ENCODE peak calls at places on chromosomes 13 and 19, in seven cellular contexts. One of them, this sample, is unnamed.
A peak's percentile ranks its signal among the peaks of the same experiment; 100 is the strongest.

GRCh38 chr19:5880604-5881078 is 10.3 kb upstream of the FUT5 start:
- DNase-seq in endodermal cell: peak; percentile 73
- DNase-seq in CD4-positive, alpha-beta T cell: no peak
- DNase-seq in lower lobe of right lung: no peak
- DNase-seq in CD4-positive, alpha-beta memory T cell: no peak
- DNase-seq in tibial artery: no peak
- DNase-seq in IMR-90: peak; percentile 74
- DNase-seq in this sample: peak; percentile 68

GRCh38 chr13:79735228-79735627 is 254.3 kb downstream of the NDFIP2 start:
- DNase-seq in CD4-positive, alpha-beta memory T cell: no peak
- DNase-seq in tibial artery: no peak
- DNase-seq in CD4-positive, alpha-beta T cell: no peak
- DNase-seq in lower lobe of right lung: no peak
- DNase-seq in IMR-90: peak; percentile 41
- DNase-seq in endodermal cell: no peak
- DNase-seq in this sample: no peak

GRCh38 chr13:91126806-91127205 is 220.7 kb upstream of the MIR17HG start:
- DNase-seq in endodermal cell: no peak
- DNase-seq in CD4-positive, alpha-beta T cell: no peak
- DNase-seq in tibial artery: no peak
- DNase-seq in CD4-positive, alpha-beta memory T cell: no peak
- DNase-seq in lower lobe of right lung: no peak
- DNase-seq in IMR-90: no peak
- DNase-seq in this sample: no peak

GRCh38 chr13:29457299-29457698 is 138.2 kb downstream of the SLC7A1 start:
- DNase-seq in CD4-positive, alpha-beta memory T cell: no peak
- DNase-seq in CD4-positive, alpha-beta T cell: no peak
- DNase-seq in tibial artery: no peak
- DNase-seq in lower lobe of right lung: no peak
- DNase-seq in endodermal cell: no peak
- DNase-seq in IMR-90: peak; percentile 79
- DNase-seq in this sample: no peak

GRCh38 chr19:41708481-41708880 is at the start of gene CEACAM5:
- DNase-seq in endodermal cell: no peak
- DNase-seq in CD4-positive, alpha-beta T cell: no peak
- DNase-seq in IMR-90: no peak
- DNase-seq in lower lobe of right lung: no peak
- DNase-seq in CD4-positive, alpha-beta memory T cell: no peak
- DNase-seq in tibial artery: no peak
- DNase-seq in this sample: no peak

GRCh38 chr19:13834308-13834790 is 39.1 kb downstream of the ZSWIM4 start:
- DNase-seq in CD4-positive, alpha-beta memory T cell: no peak
- DNase-seq in lower lobe of right lung: no peak
- DNase-seq in endodermal cell: peak; percentile 50
- DNase-seq in tibial artery: no peak
- DNase-seq in IMR-90: peak; percentile 76
- DNase-seq in CD4-positive, alpha-beta T cell: no peak
- DNase-seq in this sample: no peak

GRCh38 chr13:29396446-29396845 is 199.0 kb downstream of the SLC7A1 start:
- DNase-seq in endodermal cell: no peak
- DNase-seq in tibial artery: no peak
- DNase-seq in IMR-90: no peak
- DNase-seq in CD4-positive, alpha-beta T cell: no peak
- DNase-seq in CD4-positive, alpha-beta memory T cell: no peak
- DNase-seq in lower lobe of right lung: no peak
- DNase-seq in this sample: no peak

GRCh38 chr13:113639661-113640262 is 18.2 kb downstream of the ATP4B start:
- DNase-seq in endodermal cell: peak; percentile 35
- DNase-seq in IMR-90: no peak
- DNase-seq in CD4-positive, alpha-beta T cell: no peak
- DNase-seq in lower lobe of right lung: peak; percentile 22
- DNase-seq in tibial artery: no peak
- DNase-seq in CD4-positive, alpha-beta memory T cell: no peak
- DNase-seq in this sample: no peak

GRCh38 chr13:43514326-43514725 is 272.4 kb downstream of the ENOX1 start:
- DNase-seq in lower lobe of right lung: no peak
- DNase-seq in tibial artery: no peak
- DNase-seq in IMR-90: no peak
- DNase-seq in CD4-positive, alpha-beta memory T cell: no peak
- DNase-seq in endodermal cell: no peak
- DNase-seq in CD4-positive, alpha-beta T cell: no peak
- DNase-seq in this sample: no peak

GRCh38 chr13:73303858-73304257 is 245.1 kb downstream of the KLF5 start:
- DNase-seq in lower lobe of right lung: no peak
- DNase-seq in CD4-positive, alpha-beta memory T cell: no peak
- DNase-seq in IMR-90: peak; percentile 75
- DNase-seq in CD4-positive, alpha-beta T cell: no peak
- DNase-seq in tibial artery: no peak
- DNase-seq in endodermal cell: peak; percentile 53
- DNase-seq in this sample: no peak

GRCh38 chr19:18587561-18587960 is 1.0 kb upstream of the REX1BD start:
- DNase-seq in tibial artery: no peak
- DNase-seq in IMR-90: no peak
- DNase-seq in endodermal cell: no peak
- DNase-seq in CD4-positive, alpha-beta T cell: no peak
- DNase-seq in CD4-positive, alpha-beta memory T cell: no peak
- DNase-seq in lower lobe of right lung: no peak
- DNase-seq in this sample: no peak

GRCh38 chr13:29909975-29910674 is 59.7 kb upstream of the UBL3 start:
- DNase-seq in tibial artery: peak; percentile 69
- DNase-seq in IMR-90: peak; percentile 78
- DNase-seq in CD4-positive, alpha-beta T cell: no peak
- DNase-seq in CD4-positive, alpha-beta memory T cell: no peak
- DNase-seq in endodermal cell: no peak
- DNase-seq in lower lobe of right lung: no peak
- DNase-seq in this sample: peak; percentile 57

GRCh38 chr13:79775830-79776229 is 294.9 kb downstream of the NDFIP2 start:
- DNase-seq in tibial artery: peak; percentile 25
- DNase-seq in CD4-positive, alpha-beta memory T cell: no peak
- DNase-seq in CD4-positive, alpha-beta T cell: no peak
- DNase-seq in lower lobe of right lung: no peak
- DNase-seq in endodermal cell: peak; percentile 75
- DNase-seq in IMR-90: peak; percentile 87
- DNase-seq in this sample: no peak

GRCh38 chr13:111483621-111483987 is 163.2 kb downstream of the TEX29 start:
- DNase-seq in endodermal cell: no peak
- DNase-seq in CD4-positive, alpha-beta T cell: no peak
- DNase-seq in tibial artery: no peak
- DNase-seq in IMR-90: no peak
- DNase-seq in lower lobe of right lung: no peak
- DNase-seq in CD4-positive, alpha-beta memory T cell: no peak
- DNase-seq in this sample: no peak

GRCh38 chr13:59452189-59452588 is 711.5 kb downstream of the DIAPH3 start:
- DNase-seq in IMR-90: no peak
- DNase-seq in lower lobe of right lung: no peak
- DNase-seq in CD4-positive, alpha-beta T cell: no peak
- DNase-seq in tibial artery: peak; percentile 26
- DNase-seq in endodermal cell: no peak
- DNase-seq in CD4-positive, alpha-beta memory T cell: no peak
- DNase-seq in this sample: no peak

GRCh38 chr19:54905908-54906511 is at the start of gene NCR1:
- DNase-seq in CD4-positive, alpha-beta memory T cell: no peak
- DNase-seq in endodermal cell: no peak
- DNase-seq in lower lobe of right lung: no peak
- DNase-seq in tibial artery: no peak
- DNase-seq in CD4-positive, alpha-beta T cell: no peak
- DNase-seq in IMR-90: no peak
- DNase-seq in this sample: no peak

GRCh38 chr19:48506138-48506733 is 5.4 kb downstream of the LMTK3 start:
- DNase-seq in CD4-positive, alpha-beta memory T cell: peak; percentile 67
- DNase-seq in IMR-90: peak; percentile 47
- DNase-seq in endodermal cell: peak; percentile 57
- DNase-seq in CD4-positive, alpha-beta T cell: no peak
- DNase-seq in lower lobe of right lung: no peak
- DNase-seq in tibial artery: no peak
- DNase-seq in this sample: no peak

GRCh38 chr19:16339361-16339725 is 14.7 kb downstream of the KLF2 start:
- DNase-seq in CD4-positive, alpha-beta T cell: no peak
- DNase-seq in lower lobe of right lung: no peak
- DNase-seq in tibial artery: no peak
- DNase-seq in IMR-90: no peak
- DNase-seq in CD4-positive, alpha-beta memory T cell: no peak
- DNase-seq in endodermal cell: no peak
- DNase-seq in this sample: no peak

GRCh38 chr19:49229416-49229815 is 71.8 kb downstream of the TRPM4 start:
- DNase-seq in CD4-positive, alpha-beta T cell: no peak
- DNase-seq in endodermal cell: no peak
- DNase-seq in tibial artery: no peak
- DNase-seq in CD4-positive, alpha-beta memory T cell: no peak
- DNase-seq in IMR-90: no peak
- DNase-seq in lower lobe of right lung: no peak
- DNase-seq in this sample: no peak

GRCh38 chr13:114310961-114311360 is 3.3 kb upstream of the CHAMP1 start:
- DNase-seq in lower lobe of right lung: no peak
- DNase-seq in CD4-positive, alpha-beta T cell: no peak
- DNase-seq in endodermal cell: no peak
- DNase-seq in tibial artery: no peak
- DNase-seq in CD4-positive, alpha-beta memory T cell: no peak
- DNase-seq in IMR-90: peak; percentile 75
- DNase-seq in this sample: no peak

GRCh38 chr13:37747071-37747612 is 122.4 kb downstream of the TRPC4 start:
- DNase-seq in CD4-positive, alpha-beta memory T cell: no peak
- DNase-seq in lower lobe of right lung: no peak
- DNase-seq in IMR-90: peak; percentile 87
- DNase-seq in tibial artery: no peak
- DNase-seq in CD4-positive, alpha-beta T cell: no peak
- DNase-seq in endodermal cell: no peak
- DNase-seq in this sample: no peak

GRCh38 chr19:43555185-43555770 is 20.0 kb downstream of the XRCC1 start:
- DNase-seq in CD4-positive, alpha-beta memory T cell: peak; percentile 81
- DNase-seq in CD4-positive, alpha-beta T cell: peak; percentile 80
- DNase-seq in endodermal cell: peak; percentile 97
- DNase-seq in tibial artery: peak; percentile 64
- DNase-seq in IMR-90: peak; percentile 66
- DNase-seq in lower lobe of right lung: peak; percentile 64
- DNase-seq in this sample: peak; percentile 61

GRCh38 chr19:34773555-34773864 is 495 bp upstream of the ZNF599 start:
- DNase-seq in lower lobe of right lung: no peak
- DNase-seq in tibial artery: no peak
- DNase-seq in endodermal cell: no peak
- DNase-seq in CD4-positive, alpha-beta memory T cell: no peak
- DNase-seq in CD4-positive, alpha-beta T cell: no peak
- DNase-seq in IMR-90: no peak
- DNase-seq in this sample: no peak

GRCh38 chr19:29665215-29665825 is at the start of gene PLEKHF1:
- DNase-seq in IMR-90: peak; percentile 59
- DNase-seq in tibial artery: peak; percentile 87
- DNase-seq in endodermal cell: peak; percentile 96
- DNase-seq in lower lobe of right lung: peak; percentile 91
- DNase-seq in CD4-positive, alpha-beta memory T cell: peak; percentile 79
- DNase-seq in CD4-positive, alpha-beta T cell: peak; percentile 74
- DNase-seq in this sample: peak; percentile 93

GRCh38 chr19:57537953-57538547 is 10.9 kb downstream of the ZNF549 start:
- DNase-seq in CD4-positive, alpha-beta T cell: no peak
- DNase-seq in lower lobe of right lung: no peak
- DNase-seq in IMR-90: no peak
- DNase-seq in endodermal cell: no peak
- DNase-seq in tibial artery: no peak
- DNase-seq in CD4-positive, alpha-beta memory T cell: no peak
- DNase-seq in this sample: no peak
- H3K9me3 ChIP-seq in CD4-positive, alpha-beta T cell: peaks cover 99% of the 10 kb centered on the region
- H3K9me3 ChIP-seq in lower lobe of right lung: peaks cover 100% of the 10 kb centered on the region
- H3K9me3 ChIP-seq in IMR-90: peaks cover 84% of the 10 kb centered on the region
- H3K9me3 ChIP-seq in endodermal cell: peaks cover 95% of the 10 kb centered on the region
- H3K9me3 ChIP-seq in tibial artery: peaks cover 70% of the 10 kb centered on the region
- H3K9me3 ChIP-seq in CD4-positive, alpha-beta memory T cell: peaks cover 80% of the 10 kb centered on the region
- H3K9me3 ChIP-seq in this sample: peaks cover 96% of the 10 kb centered on the region

DNA sequence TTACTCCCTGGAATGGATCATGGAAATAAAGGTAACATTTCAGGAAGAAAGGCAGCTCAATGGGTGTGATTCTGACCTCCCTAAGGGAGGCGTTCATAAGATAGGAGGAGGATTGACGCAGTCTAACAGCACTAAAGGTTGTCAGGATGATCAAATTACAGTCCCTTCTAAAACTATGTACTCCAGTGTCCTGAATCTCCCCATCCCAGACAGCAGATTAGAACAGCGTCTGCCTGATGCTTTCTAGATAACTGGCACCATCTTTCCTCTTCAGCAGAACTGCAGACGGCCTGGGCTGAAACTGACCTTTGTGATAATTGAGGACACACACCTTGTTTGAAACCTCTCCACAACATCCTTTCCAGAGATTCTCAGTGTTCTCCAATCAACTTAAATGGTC is 25.5 kb upstream of the SACS start:
- DNase-seq in IMR-90: no peak
- DNase-seq in tibial artery: no peak
- DNase-seq in CD4-positive, alpha-beta T cell: no peak
- DNase-seq in endodermal cell: no peak
- DNase-seq in CD4-positive, alpha-beta memory T cell: no peak
- DNase-seq in lower lobe of right lung: no peak
- DNase-seq in this sample: no peak
- H3K9me3 ChIP-seq in IMR-90: no peaks in the 10 kb centered on the region
- H3K9me3 ChIP-seq in tibial artery: no peaks in the 10 kb centered on the region
- H3K9me3 ChIP-seq in CD4-positive, alpha-beta T cell: no peaks in the 10 kb centered on the region
- H3K9me3 ChIP-seq in endodermal cell: no peaks in the 10 kb centered on the region
- H3K9me3 ChIP-seq in CD4-positive, alpha-beta memory T cell: no peaks in the 10 kb centered on the region
- H3K9me3 ChIP-seq in lower lobe of right lung: no peaks in the 10 kb centered on the region
- H3K9me3 ChIP-seq in this sample: no peaks in the 10 kb centered on the region

GRCh38 chr13:105446197-105446596 is 1089.3 kb downstream of the EFNB2 start:
- DNase-seq in IMR-90: peak; percentile 54
- DNase-seq in CD4-positive, alpha-beta T cell: no peak
- DNase-seq in tibial artery: no peak
- DNase-seq in lower lobe of right lung: no peak
- DNase-seq in endodermal cell: no peak
- DNase-seq in CD4-positive, alpha-beta memory T cell: no peak
- DNase-seq in this sample: no peak

GRCh38 chr13:105452895-105453294 is 1082.6 kb downstream of the EFNB2 start:
- DNase-seq in endodermal cell: no peak
- DNase-seq in CD4-positive, alpha-beta T cell: no peak
- DNase-seq in CD4-positive, alpha-beta memory T cell: no peak
- DNase-seq in IMR-90: no peak
- DNase-seq in lower lobe of right lung: no peak
- DNase-seq in tibial artery: no peak
- DNase-seq in this sample: no peak

GRCh38 chr13:105445793-105446192 is 1089.7 kb downstream of the EFNB2 start:
- DNase-seq in lower lobe of right lung: no peak
- DNase-seq in CD4-positive, alpha-beta memory T cell: no peak
- DNase-seq in endodermal cell: no peak
- DNase-seq in CD4-positive, alpha-beta T cell: no peak
- DNase-seq in IMR-90: peak; percentile 11
- DNase-seq in tibial artery: no peak
- DNase-seq in this sample: no peak

DNA sequence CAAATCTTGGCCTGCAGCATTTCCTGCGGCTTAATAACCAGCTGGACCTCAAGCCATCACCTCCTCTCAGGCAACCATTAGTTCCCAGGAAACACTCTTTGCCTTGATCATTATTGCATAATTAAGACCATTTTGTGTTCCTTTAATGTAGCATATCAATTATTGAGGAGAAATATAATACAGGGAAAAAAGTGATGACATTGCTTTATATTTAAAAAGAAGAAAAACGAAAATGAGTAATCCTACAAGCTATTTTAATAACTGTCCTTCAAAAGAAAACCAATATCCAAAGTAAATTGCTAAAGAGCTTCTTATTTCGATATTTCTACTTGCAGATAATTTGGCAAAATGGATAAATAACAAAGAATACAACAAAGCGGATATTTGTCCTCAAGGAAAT is 1084.7 kb downstream of the EFNB2 start:
- DNase-seq in CD4-positive, alpha-beta memory T cell: no peak
- DNase-seq in endodermal cell: no peak
- DNase-seq in CD4-positive, alpha-beta T cell: no peak
- DNase-seq in tibial artery: no peak
- DNase-seq in lower lobe of right lung: no peak
- DNase-seq in IMR-90: no peak
- DNase-seq in this sample: no peak
- H3K9me3 ChIP-seq in CD4-positive, alpha-beta memory T cell: no peaks in the 10 kb centered on the region
- H3K9me3 ChIP-seq in endodermal cell: no peaks in the 10 kb centered on the region
- H3K9me3 ChIP-seq in CD4-positive, alpha-beta T cell: no peaks in the 10 kb centered on the region
- H3K9me3 ChIP-seq in tibial artery: no peaks in the 10 kb centered on the region
- H3K9me3 ChIP-seq in lower lobe of right lung: no peaks in the 10 kb centered on the region
- H3K9me3 ChIP-seq in IMR-90: no peaks in the 10 kb centered on the region
- H3K9me3 ChIP-seq in this sample: no peaks in the 10 kb centered on the region

GRCh38 chr13:20157387-20157786 is 3.5 kb downstream of the GJA3 start:
- DNase-seq in CD4-positive, alpha-beta memory T cell: no peak
- DNase-seq in endodermal cell: peak; percentile 10
- DNase-seq in tibial artery: no peak
- DNase-seq in CD4-positive, alpha-beta T cell: no peak
- DNase-seq in IMR-90: no peak
- DNase-seq in lower lobe of right lung: no peak
- DNase-seq in this sample: no peak
- H3K9me3 ChIP-seq in CD4-positive, alpha-beta memory T cell: no peaks in the 10 kb centered on the region
- H3K9me3 ChIP-seq in endodermal cell: no peaks in the 10 kb centered on the region
- H3K9me3 ChIP-seq in tibial artery: no peaks in the 10 kb centered on the region
- H3K9me3 ChIP-seq in CD4-positive, alpha-beta T cell: no peaks in the 10 kb centered on the region
- H3K9me3 ChIP-seq in IMR-90: no peaks in the 10 kb centered on the region
- H3K9me3 ChIP-seq in lower lobe of right lung: no peaks in the 10 kb centered on the region
- H3K9me3 ChIP-seq in this sample: no peaks in the 10 kb centered on the region

This sample was measured in psoas muscle.